ENCODE peak calls at places on chromosomes 16 and 17, in seven cellular contexts. A is GM20000, R is adrenal gland, X is osteocyte, Q is fibroblast of lung, I is endothelial cell, O is astrocyte of the cerebellum. P is an unnamed sample.

GRCh38 chr17:16255481-16255901 is 38.5 kb downstream of the PIGL start:
- DNase-seq in O (peak; percentile 49), X (no peak), A (no peak), R (peak; percentile 30), Q (peak; percentile 58), I (no peak), P (no peak)

GRCh38 chr16:82506734-82507133 is 120.0 kb upstream of the CDH13 start:
- DNase-seq in Q (no peak), A (no peak), I (no peak), R (no peak), X (no peak), O (no peak), P (no peak)

GRCh38 chr17:7842950-7843535 is 9.0 kb downstream of the KDM6B start:
- DNase-seq in I (peak; percentile 58), X (no peak), A (no peak), Q (peak; percentile 93), O (no peak), R (peak; percentile 73), P (no peak)

GRCh38 chr17:75159196-75160031 is 5.1 kb upstream of the JPT1 start:
- DNase-seq in I (no peak), Q (peak; percentile 78), A (no peak), R (no peak), X (no peak), O (no peak), P (no peak)

GRCh38 chr17:80512233-80512632 is 32.4 kb upstream of the RPTOR start:
- DNase-seq in I (no peak), X (no peak), A (no peak), R (no peak), O (peak; percentile 23), Q (peak; percentile 78), P (no peak)

GRCh38 chr16:70746708-70747424 is 54.1 kb downstream of the VAC14 start:
- DNase-seq in X (no peak), O (peak; percentile 61), A (no peak), Q (peak; percentile 92), I (no peak), R (peak; percentile 62), P (no peak)

GRCh38 chr16:20300312-20301097 is 26.8 kb downstream of the GP2 start:
- DNase-seq in Q (peak; percentile 7), X (no peak), A (peak; percentile 67), I (peak; percentile 59), R (peak; percentile 43), O (peak; percentile 20), P (peak; percentile 67)

GRCh38 chr16:15672514-15673167 is 22.6 kb downstream of the NDE1 start:
- DNase-seq in Q (peak; percentile 99), X (peak; percentile 86), A (no peak), I (no peak), O (peak; percentile 76), R (peak; percentile 62), P (no peak)

GRCh38 chr16:77584205-77584859 is 138.0 kb upstream of the NUDT7 start:
- DNase-seq in O (peak; percentile 73), A (peak; percentile 39), X (no peak), I (peak; percentile 45), R (peak; percentile 28), Q (peak; percentile 58), P (peak; percentile 50)

GRCh38 chr16:6496996-6497395 is 835.6 kb upstream of the RBFOX1 start:
- DNase-seq in Q (no peak), O (no peak), I (no peak), R (no peak), X (no peak), A (no peak), P (no peak)

GRCh38 chr16:21659124-21659523 is 4.6 kb upstream of the OTOA start:
- DNase-seq in A (no peak), O (no peak), Q (no peak), X (no peak), I (no peak), R (no peak), P (no peak)

GRCh38 chr16:10335681-10336080 is 50.2 kb upstream of the ATF7IP2 start:
- DNase-seq in R (no peak), O (no peak), A (no peak), I (no peak), X (no peak), Q (no peak), P (no peak)

GRCh38 chr17:30226878-30227277 is 8.6 kb downstream of the SLC6A4 start:
- DNase-seq in A (no peak), Q (no peak), I (no peak), R (no peak), O (no peak), X (no peak), P (no peak)

GRCh38 chr16:71439531-71439930 is 2.3 kb downstream of the TLE7 start:
- DNase-seq in O (no peak), R (no peak), X (no peak), I (no peak), A (no peak), Q (peak; percentile 27), P (no peak)

GRCh38 chr16:2964416-2965223 is 545 bp downstream of the KREMEN2 start:
- DNase-seq in R (no peak), O (no peak), X (peak; percentile 83), A (peak; percentile 93), Q (no peak), I (peak; percentile 50), P (peak; percentile 92)

GRCh38 chr17:64641499-64641898 is 20.6 kb downstream of the SMURF2 start:
- DNase-seq in R (no peak), X (no peak), A (no peak), O (peak; percentile 75), Q (peak; percentile 96), I (no peak), P (no peak)

GRCh38 chr17:60888812-60889709 is 211.4 kb downstream of the BCAS3 start:
- DNase-seq in R (no peak), A (no peak), O (no peak), I (no peak), X (no peak), Q (peak; percentile 32), P (no peak)

DNA sequence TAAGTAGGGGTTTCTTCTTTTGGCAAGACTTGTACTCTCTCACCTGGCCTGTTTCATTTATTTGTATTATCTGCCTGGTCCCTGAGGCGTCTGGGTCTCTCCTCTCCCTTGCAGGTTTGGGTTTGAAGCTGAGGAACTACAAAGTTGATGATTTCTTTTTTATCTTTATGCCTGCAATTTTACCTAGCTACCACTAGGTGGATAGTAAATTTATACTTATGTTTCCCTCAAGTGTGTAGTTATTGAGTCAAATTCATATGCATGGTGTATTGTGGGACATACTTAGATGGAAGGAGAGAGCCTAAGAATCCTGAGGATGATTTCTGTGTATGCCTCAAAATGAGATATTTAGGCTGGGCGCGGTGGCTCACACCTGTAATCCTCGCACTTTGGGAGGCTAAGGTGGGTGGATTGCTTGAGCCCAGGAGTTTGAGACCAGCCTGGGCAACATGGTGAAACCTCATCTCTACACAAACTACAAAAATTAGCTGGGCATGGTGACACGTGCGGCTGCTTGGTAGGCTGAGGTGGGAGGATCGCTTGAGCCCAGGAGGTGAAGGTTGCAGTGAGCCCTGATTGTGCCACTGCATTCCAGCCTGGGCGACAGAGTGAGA is 13.6 kb downstream of the TMEM98 start:
- DNase-seq in I (no peak), O (no peak), X (no peak), A (no peak), R (no peak), Q (no peak), P (no peak)
- TF ChIP-seq CTCF in I (peak; percentile 92), O (no peak), X (peak; percentile 36), A (no peak), R (peak; percentile 15), Q (peak; percentile 34), P (no peak)

DNA sequence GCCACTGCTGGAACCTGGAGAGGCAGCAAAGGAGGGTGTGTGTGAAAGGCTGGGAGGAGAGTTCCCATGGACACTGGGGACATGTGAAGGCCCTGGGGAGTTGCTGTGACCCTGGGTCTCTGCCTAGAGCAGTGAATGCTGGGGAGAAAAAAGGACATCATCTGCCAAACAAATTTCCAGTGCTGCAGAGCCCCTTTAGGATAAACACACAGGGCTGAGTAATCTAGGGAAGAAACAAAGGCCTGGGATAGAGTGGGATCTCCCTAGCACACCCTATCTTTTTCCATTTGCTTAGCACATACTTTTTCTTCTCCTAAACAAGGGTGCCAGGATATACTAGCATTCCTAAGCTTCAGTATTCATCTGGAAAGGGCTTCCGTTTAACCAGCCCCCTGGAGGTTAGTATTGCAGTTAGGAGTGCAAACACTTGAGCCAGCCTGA is 3.3 kb upstream of the HIGD1B start:
- DNase-seq in Q (peak; percentile 30), O (no peak), A (no peak), I (no peak), X (no peak), R (no peak), P (no peak)
- TF ChIP-seq CTCF in Q (no peak), O (no peak), A (no peak), I (no peak), X (peak; percentile 32), R (no peak), P (no peak)

DNA sequence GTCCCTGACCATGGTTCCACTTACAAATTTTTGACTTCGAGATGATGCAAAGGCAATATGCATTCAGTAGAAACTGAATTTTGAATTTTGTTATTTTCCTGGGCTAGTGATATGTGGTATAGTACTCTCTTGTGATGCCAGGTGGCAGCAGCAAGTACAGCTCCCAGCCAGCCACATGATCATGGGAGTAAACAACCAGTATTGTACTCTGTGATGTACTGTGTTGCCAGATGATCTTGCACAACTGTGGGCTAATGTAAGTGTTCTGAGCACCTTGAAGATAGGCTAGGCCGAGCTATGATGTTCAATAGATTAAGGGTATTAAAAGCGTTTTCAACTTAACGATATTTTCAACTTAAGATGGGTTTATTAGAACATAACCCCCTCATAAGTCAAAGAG is 250.8 kb downstream of the STX8 start:
- DNase-seq in Q (no peak), I (no peak), X (no peak), A (no peak), O (no peak), R (no peak), P (no peak)
- TF ChIP-seq CTCF in Q (no peak), I (no peak), X (peak; percentile 19), A (no peak), O (no peak), R (no peak), P (no peak)

GRCh38 chr16:51465026-51465425 is 314.0 kb upstream of the SALL1 start:
- DNase-seq in Q (peak; percentile 76), I (no peak), R (no peak), O (no peak), X (no peak), A (no peak), P (no peak)

GRCh38 chr16:51461255-51461654 is 310.2 kb upstream of the SALL1 start:
- DNase-seq in R (no peak), A (no peak), I (no peak), O (no peak), X (no peak), Q (no peak), P (no peak)
- TF ChIP-seq CTCF in R (no peak), A (no peak), I (no peak), O (no peak), X (no peak), Q (no peak), P (no peak)

GRCh38 chr17:40284085-40284713 is 3.5 kb upstream of the CDC6 start:
- DNase-seq in Q (peak; percentile 95), X (no peak), R (no peak), O (peak; percentile 93), I (no peak), A (no peak), P (no peak)
- TF ChIP-seq CTCF in Q (peak; percentile 42), X (peak; percentile 42), R (peak; percentile 27), O (peak; percentile 57), I (no peak), A (no peak), P (no peak)

GRCh38 chr16:27823438-27823820 is 240.1 kb downstream of the GSG1L start:
- DNase-seq in I (no peak), X (no peak), Q (no peak), O (no peak), R (no peak), A (no peak), P (no peak)
- TF ChIP-seq CTCF in I (no peak), X (no peak), Q (no peak), O (no peak), R (no peak), A (no peak), P (no peak)